ENCODE peak calls at places on chromosomes 7 and 10, in ten cellular contexts. One of them, this sample, is unnamed.

GRCh38 chr7:17041324-17041723 is 159.5 kb upstream of the AGR3 start:
- DNase-seq in GF-D8: peak
- DNase-seq in NCI-H69: no peak
- DNase-seq in anterior cingulate cortex: no peak
- DNase-seq in hypothalamus: no peak
- DNase-seq in nucleus accumbens: no peak
- DNase-seq in HTR-8/SVneo: peak
- DNase-seq in Peyer's patch: no peak
- DNase-seq in HEK293T: no peak
- DNase-seq in activated T-cell treated with anti-CD3 and anti-CD28 coated beads, Interleukin-2, amount 50 U/mL, for 4 hours: no peak
- DNase-seq in this sample: no peak

GRCh38 chr10:29119374-29119773 is 169.5 kb upstream of the LYZL1 start:
- DNase-seq in hypothalamus: peak
- DNase-seq in nucleus accumbens: no peak
- DNase-seq in anterior cingulate cortex: no peak
- DNase-seq in HTR-8/SVneo: peak
- DNase-seq in NCI-H69: peak
- DNase-seq in activated T-cell treated with anti-CD3 and anti-CD28 coated beads, Interleukin-2, amount 50 U/mL, for 4 hours: no peak
- DNase-seq in GF-D8: no peak
- DNase-seq in Peyer's patch: peak
- DNase-seq in HEK293T: peak
- DNase-seq in this sample: no peak

GRCh38 chr10:73889014-73889413 is 14.7 kb upstream of the CAMK2G start:
- DNase-seq in activated T-cell treated with anti-CD3 and anti-CD28 coated beads, Interleukin-2, amount 50 U/mL, for 4 hours: peak
- DNase-seq in Peyer's patch: peak
- DNase-seq in hypothalamus: no peak
- DNase-seq in HEK293T: no peak
- DNase-seq in nucleus accumbens: no peak
- DNase-seq in anterior cingulate cortex: no peak
- DNase-seq in NCI-H69: peak
- DNase-seq in HTR-8/SVneo: no peak
- DNase-seq in GF-D8: peak
- DNase-seq in this sample: no peak

GRCh38 chr10:52526251-52526823 is 212.3 kb downstream of the DKK1 start:
- DNase-seq in HTR-8/SVneo: no peak
- DNase-seq in HEK293T: no peak
- DNase-seq in nucleus accumbens: no peak
- DNase-seq in activated T-cell treated with anti-CD3 and anti-CD28 coated beads, Interleukin-2, amount 50 U/mL, for 4 hours: no peak
- DNase-seq in anterior cingulate cortex: no peak
- DNase-seq in GF-D8: no peak
- DNase-seq in NCI-H69: no peak
- DNase-seq in Peyer's patch: no peak
- DNase-seq in hypothalamus: no peak
- DNase-seq in this sample: no peak

GRCh38 chr10:26468691-26469090 is 30.6 kb downstream of the APBB1IP start:
- DNase-seq in Peyer's patch: peak
- DNase-seq in HEK293T: no peak
- DNase-seq in anterior cingulate cortex: no peak
- DNase-seq in hypothalamus: no peak
- DNase-seq in GF-D8: no peak
- DNase-seq in NCI-H69: no peak
- DNase-seq in activated T-cell treated with anti-CD3 and anti-CD28 coated beads, Interleukin-2, amount 50 U/mL, for 4 hours: no peak
- DNase-seq in nucleus accumbens: no peak
- DNase-seq in HTR-8/SVneo: no peak
- DNase-seq in this sample: no peak

GRCh38 chr10:11864727-11865126 is 41.6 kb downstream of the PROSER2 start:
- DNase-seq in nucleus accumbens: no peak
- DNase-seq in GF-D8: no peak
- DNase-seq in HTR-8/SVneo: no peak
- DNase-seq in activated T-cell treated with anti-CD3 and anti-CD28 coated beads, Interleukin-2, amount 50 U/mL, for 4 hours: no peak
- DNase-seq in HEK293T: no peak
- DNase-seq in hypothalamus: no peak
- DNase-seq in NCI-H69: no peak
- DNase-seq in anterior cingulate cortex: no peak
- DNase-seq in Peyer's patch: no peak
- DNase-seq in this sample: peak

GRCh38 chr7:87575521-87575920 is 25.2 kb downstream of the ABCB1 start:
- DNase-seq in Peyer's patch: no peak
- DNase-seq in anterior cingulate cortex: no peak
- DNase-seq in activated T-cell treated with anti-CD3 and anti-CD28 coated beads, Interleukin-2, amount 50 U/mL, for 4 hours: no peak
- DNase-seq in HEK293T: no peak
- DNase-seq in HTR-8/SVneo: no peak
- DNase-seq in NCI-H69: no peak
- DNase-seq in nucleus accumbens: no peak
- DNase-seq in hypothalamus: no peak
- DNase-seq in GF-D8: no peak
- DNase-seq in this sample: no peak

GRCh38 chr7:55052726-55053431 is 34.1 kb downstream of the EGFR start:
- DNase-seq in HTR-8/SVneo: no peak
- DNase-seq in Peyer's patch: no peak
- DNase-seq in nucleus accumbens: no peak
- DNase-seq in activated T-cell treated with anti-CD3 and anti-CD28 coated beads, Interleukin-2, amount 50 U/mL, for 4 hours: no peak
- DNase-seq in hypothalamus: no peak
- DNase-seq in anterior cingulate cortex: no peak
- DNase-seq in GF-D8: no peak
- DNase-seq in HEK293T: no peak
- DNase-seq in NCI-H69: no peak
- DNase-seq in this sample: no peak

GRCh38 chr10:13016886-13017285 is 15.4 kb upstream of the CCDC3 start:
- DNase-seq in HTR-8/SVneo: no peak
- DNase-seq in Peyer's patch: no peak
- DNase-seq in hypothalamus: no peak
- DNase-seq in anterior cingulate cortex: no peak
- DNase-seq in GF-D8: no peak
- DNase-seq in HEK293T: no peak
- DNase-seq in NCI-H69: no peak
- DNase-seq in nucleus accumbens: no peak
- DNase-seq in activated T-cell treated with anti-CD3 and anti-CD28 coated beads, Interleukin-2, amount 50 U/mL, for 4 hours: no peak
- DNase-seq in this sample: no peak

GRCh38 chr10:32054087-32054486 is 2.1 kb downstream of the KIF5B start:
- DNase-seq in NCI-H69: peak
- DNase-seq in Peyer's patch: no peak
- DNase-seq in hypothalamus: peak
- DNase-seq in activated T-cell treated with anti-CD3 and anti-CD28 coated beads, Interleukin-2, amount 50 U/mL, for 4 hours: no peak
- DNase-seq in nucleus accumbens: no peak
- DNase-seq in HEK293T: peak
- DNase-seq in anterior cingulate cortex: peak
- DNase-seq in HTR-8/SVneo: no peak
- DNase-seq in GF-D8: no peak
- DNase-seq in this sample: no peak

GRCh38 chr7:47254081-47255006 is 327.6 kb downstream of the TNS3 start:
- DNase-seq in HTR-8/SVneo: peak
- DNase-seq in NCI-H69: peak
- DNase-seq in GF-D8: no peak
- DNase-seq in activated T-cell treated with anti-CD3 and anti-CD28 coated beads, Interleukin-2, amount 50 U/mL, for 4 hours: peak
- DNase-seq in HEK293T: peak
- DNase-seq in Peyer's patch: peak
- DNase-seq in hypothalamus: peak
- DNase-seq in anterior cingulate cortex: peak
- DNase-seq in nucleus accumbens: peak
- DNase-seq in this sample: peak

GRCh38 chr7:102454423-102454822 is 10.2 kb downstream of the ALKBH4 start:
- DNase-seq in GF-D8: no peak
- DNase-seq in nucleus accumbens: no peak
- DNase-seq in anterior cingulate cortex: no peak
- DNase-seq in HEK293T: no peak
- DNase-seq in activated T-cell treated with anti-CD3 and anti-CD28 coated beads, Interleukin-2, amount 50 U/mL, for 4 hours: no peak
- DNase-seq in HTR-8/SVneo: no peak
- DNase-seq in NCI-H69: peak
- DNase-seq in Peyer's patch: no peak
- DNase-seq in hypothalamus: no peak
- DNase-seq in this sample: no peak

GRCh38 chr10:123351715-123352114 is 197.5 kb downstream of the BUB3 start:
- DNase-seq in hypothalamus: no peak
- DNase-seq in HTR-8/SVneo: no peak
- DNase-seq in NCI-H69: no peak
- DNase-seq in HEK293T: no peak
- DNase-seq in Peyer's patch: no peak
- DNase-seq in activated T-cell treated with anti-CD3 and anti-CD28 coated beads, Interleukin-2, amount 50 U/mL, for 4 hours: no peak
- DNase-seq in GF-D8: no peak
- DNase-seq in anterior cingulate cortex: no peak
- DNase-seq in nucleus accumbens: no peak
- DNase-seq in this sample: no peak

GRCh38 chr10:7282457-7282856 is 128.4 kb downstream of the SFMBT2 start:
- DNase-seq in Peyer's patch: no peak
- DNase-seq in GF-D8: no peak
- DNase-seq in hypothalamus: no peak
- DNase-seq in nucleus accumbens: no peak
- DNase-seq in activated T-cell treated with anti-CD3 and anti-CD28 coated beads, Interleukin-2, amount 50 U/mL, for 4 hours: no peak
- DNase-seq in HEK293T: no peak
- DNase-seq in anterior cingulate cortex: no peak
- DNase-seq in NCI-H69: no peak
- DNase-seq in HTR-8/SVneo: no peak
- DNase-seq in this sample: no peak

GRCh38 chr7:158803226-158803944 is 25.9 kb downstream of the ESYT2 start:
- DNase-seq in GF-D8: no peak
- DNase-seq in HTR-8/SVneo: no peak
- DNase-seq in HEK293T: no peak
- DNase-seq in hypothalamus: no peak
- DNase-seq in anterior cingulate cortex: no peak
- DNase-seq in activated T-cell treated with anti-CD3 and anti-CD28 coated beads, Interleukin-2, amount 50 U/mL, for 4 hours: no peak
- DNase-seq in NCI-H69: no peak
- DNase-seq in nucleus accumbens: no peak
- DNase-seq in Peyer's patch: no peak
- DNase-seq in this sample: no peak

GRCh38 chr7:139871820-139872219 is 42.8 kb downstream of the TBXAS1 start:
- DNase-seq in NCI-H69: no peak
- DNase-seq in HTR-8/SVneo: no peak
- DNase-seq in GF-D8: no peak
- DNase-seq in HEK293T: no peak
- DNase-seq in activated T-cell treated with anti-CD3 and anti-CD28 coated beads, Interleukin-2, amount 50 U/mL, for 4 hours: no peak
- DNase-seq in anterior cingulate cortex: no peak
- DNase-seq in nucleus accumbens: no peak
- DNase-seq in hypothalamus: no peak
- DNase-seq in Peyer's patch: no peak
- DNase-seq in this sample: no peak

GRCh38 chr7:18191329-18191728 is 163.7 kb upstream of the PRPS1L1 start:
- DNase-seq in NCI-H69: peak
- DNase-seq in GF-D8: no peak
- DNase-seq in HTR-8/SVneo: no peak
- DNase-seq in nucleus accumbens: no peak
- DNase-seq in HEK293T: no peak
- DNase-seq in hypothalamus: no peak
- DNase-seq in anterior cingulate cortex: no peak
- DNase-seq in activated T-cell treated with anti-CD3 and anti-CD28 coated beads, Interleukin-2, amount 50 U/mL, for 4 hours: no peak
- DNase-seq in Peyer's patch: no peak
- DNase-seq in this sample: no peak

GRCh38 chr10:101321073-101321472 is 32.9 kb upstream of the BTRC start:
- DNase-seq in HEK293T: no peak
- DNase-seq in Peyer's patch: no peak
- DNase-seq in nucleus accumbens: no peak
- DNase-seq in HTR-8/SVneo: no peak
- DNase-seq in anterior cingulate cortex: no peak
- DNase-seq in GF-D8: no peak
- DNase-seq in hypothalamus: no peak
- DNase-seq in NCI-H69: no peak
- DNase-seq in activated T-cell treated with anti-CD3 and anti-CD28 coated beads, Interleukin-2, amount 50 U/mL, for 4 hours: no peak
- DNase-seq in this sample: no peak

GRCh38 chr7:102933763-102934162 is 21.0 kb downstream of the LRRC17 start:
- DNase-seq in HEK293T: no peak
- DNase-seq in hypothalamus: peak
- DNase-seq in GF-D8: no peak
- DNase-seq in Peyer's patch: peak
- DNase-seq in anterior cingulate cortex: no peak
- DNase-seq in NCI-H69: peak
- DNase-seq in nucleus accumbens: peak
- DNase-seq in HTR-8/SVneo: no peak
- DNase-seq in activated T-cell treated with anti-CD3 and anti-CD28 coated beads, Interleukin-2, amount 50 U/mL, for 4 hours: no peak
- DNase-seq in this sample: peak

GRCh38 chr10:1206601-1207000 is 150.4 kb downstream of the WDR37 start:
- DNase-seq in HTR-8/SVneo: no peak
- DNase-seq in nucleus accumbens: no peak
- DNase-seq in NCI-H69: no peak
- DNase-seq in hypothalamus: no peak
- DNase-seq in Peyer's patch: no peak
- DNase-seq in HEK293T: no peak
- DNase-seq in GF-D8: no peak
- DNase-seq in activated T-cell treated with anti-CD3 and anti-CD28 coated beads, Interleukin-2, amount 50 U/mL, for 4 hours: no peak
- DNase-seq in anterior cingulate cortex: no peak
- DNase-seq in this sample: no peak

GRCh38 chr7:137001041-137001440 is 132.6 kb downstream of the CHRM2 start:
- DNase-seq in activated T-cell treated with anti-CD3 and anti-CD28 coated beads, Interleukin-2, amount 50 U/mL, for 4 hours: no peak
- DNase-seq in hypothalamus: no peak
- DNase-seq in nucleus accumbens: no peak
- DNase-seq in anterior cingulate cortex: no peak
- DNase-seq in HEK293T: no peak
- DNase-seq in NCI-H69: peak
- DNase-seq in HTR-8/SVneo: no peak
- DNase-seq in GF-D8: no peak
- DNase-seq in Peyer's patch: no peak
- DNase-seq in this sample: no peak

GRCh38 chr10:110429301-110429700 is 68.4 kb upstream of the DUSP5 start:
- DNase-seq in NCI-H69: peak
- DNase-seq in nucleus accumbens: no peak
- DNase-seq in HTR-8/SVneo: no peak
- DNase-seq in anterior cingulate cortex: no peak
- DNase-seq in hypothalamus: no peak
- DNase-seq in GF-D8: no peak
- DNase-seq in activated T-cell treated with anti-CD3 and anti-CD28 coated beads, Interleukin-2, amount 50 U/mL, for 4 hours: no peak
- DNase-seq in Peyer's patch: peak
- DNase-seq in HEK293T: no peak
- DNase-seq in this sample: peak

GRCh38 chr10:3293536-3294431 is 121.2 kb upstream of the PITRM1 start:
- DNase-seq in hypothalamus: no peak
- DNase-seq in Peyer's patch: peak
- DNase-seq in activated T-cell treated with anti-CD3 and anti-CD28 coated beads, Interleukin-2, amount 50 U/mL, for 4 hours: no peak
- DNase-seq in NCI-H69: peak
- DNase-seq in anterior cingulate cortex: no peak
- DNase-seq in GF-D8: no peak
- DNase-seq in HEK293T: no peak
- DNase-seq in nucleus accumbens: no peak
- DNase-seq in HTR-8/SVneo: no peak
- DNase-seq in this sample: no peak

GRCh38 chr10:116138897-116139296 is 134.1 kb downstream of the GFRA1 start:
- DNase-seq in nucleus accumbens: no peak
- DNase-seq in anterior cingulate cortex: no peak
- DNase-seq in NCI-H69: peak
- DNase-seq in hypothalamus: no peak
- DNase-seq in HEK293T: no peak
- DNase-seq in Peyer's patch: no peak
- DNase-seq in GF-D8: no peak
- DNase-seq in HTR-8/SVneo: no peak
- DNase-seq in activated T-cell treated with anti-CD3 and anti-CD28 coated beads, Interleukin-2, amount 50 U/mL, for 4 hours: no peak
- DNase-seq in this sample: no peak

GRCh38 chr10:122290334-122290733 is 19.2 kb downstream of the BTBD16 start:
- DNase-seq in Peyer's patch: no peak
- DNase-seq in anterior cingulate cortex: no peak
- DNase-seq in GF-D8: no peak
- DNase-seq in HTR-8/SVneo: no peak
- DNase-seq in HEK293T: no peak
- DNase-seq in nucleus accumbens: no peak
- DNase-seq in activated T-cell treated with anti-CD3 and anti-CD28 coated beads, Interleukin-2, amount 50 U/mL, for 4 hours: no peak
- DNase-seq in NCI-H69: no peak
- DNase-seq in hypothalamus: no peak
- DNase-seq in this sample: no peak

GRCh38 chr10:80474597-80474910 is 20.4 kb downstream of the TSPAN14 start:
- DNase-seq in HEK293T: no peak
- DNase-seq in HTR-8/SVneo: no peak
- DNase-seq in Peyer's patch: peak
- DNase-seq in anterior cingulate cortex: no peak
- DNase-seq in nucleus accumbens: no peak
- DNase-seq in GF-D8: no peak
- DNase-seq in NCI-H69: peak
- DNase-seq in hypothalamus: no peak
- DNase-seq in activated T-cell treated with anti-CD3 and anti-CD28 coated beads, Interleukin-2, amount 50 U/mL, for 4 hours: no peak
- DNase-seq in this sample: peak

GRCh38 chr7:80825499-80825898 is 93.4 kb downstream of the SEMA3C start:
- DNase-seq in hypothalamus: no peak
- DNase-seq in NCI-H69: no peak
- DNase-seq in GF-D8: no peak
- DNase-seq in Peyer's patch: no peak
- DNase-seq in anterior cingulate cortex: no peak
- DNase-seq in nucleus accumbens: no peak
- DNase-seq in HEK293T: no peak
- DNase-seq in activated T-cell treated with anti-CD3 and anti-CD28 coated beads, Interleukin-2, amount 50 U/mL, for 4 hours: no peak
- DNase-seq in HTR-8/SVneo: no peak
- DNase-seq in this sample: no peak

GRCh38 chr7:55075464-55075971 is 56.7 kb downstream of the EGFR start:
- DNase-seq in HTR-8/SVneo: no peak
- DNase-seq in hypothalamus: no peak
- DNase-seq in GF-D8: no peak
- DNase-seq in HEK293T: no peak
- DNase-seq in NCI-H69: no peak
- DNase-seq in Peyer's patch: peak
- DNase-seq in anterior cingulate cortex: no peak
- DNase-seq in activated T-cell treated with anti-CD3 and anti-CD28 coated beads, Interleukin-2, amount 50 U/mL, for 4 hours: no peak
- DNase-seq in nucleus accumbens: no peak
- DNase-seq in this sample: no peak